ENCODE peak calls at places on chromosomes 5 and 9, in five cellular contexts. J, L, P, G and A are unnamed samples.

GRCh38 chr5:54985301-54986268 is at the start of gene ESM1:
- DNase-seq in P (peak; percentile 83), G (no peak), J (peak; percentile 66), L (no peak), A (no peak)

GRCh38 chr5:66440202-66440680 is 156.0 kb upstream of the MAST4 start:
- DNase-seq in L (no peak), P (peak; percentile 93), J (peak; percentile 37), G (peak; percentile 34), A (no peak)

GRCh38 chr5:94184870-94185269 is 433.5 kb downstream of the KIAA0825 start:
- DNase-seq in J (no peak), G (no peak), L (no peak), P (no peak), A (no peak)

GRCh38 chr5:95069948-95070347 is 214.9 kb downstream of the MCTP1 start:
- DNase-seq in J (no peak), P (no peak), L (no peak), G (no peak), A (no peak)

GRCh38 chr9:129584136-129584535 is 36.8 kb downstream of the C9orf50 start:
- DNase-seq in L (no peak), J (peak; percentile 88), P (peak; percentile 85), G (peak; percentile 69), A (peak; percentile 90)

GRCh38 chr9:2317591-2317990 is 302.4 kb downstream of the SMARCA2 start:
- DNase-seq in P (peak; percentile 72), J (no peak), G (no peak), L (no peak), A (no peak)

GRCh38 chr5:55724276-55724675 is 12.2 kb upstream of the SLC38A9 start:
- DNase-seq in G (no peak), J (no peak), P (peak; percentile 11), L (no peak), A (no peak)

GRCh38 chr9:134700636-134701350 is 59.2 kb downstream of the COL5A1 start:
- DNase-seq in G (no peak), L (no peak), J (no peak), P (no peak), A (no peak)

GRCh38 chr9:104232781-104233341 is 138.8 kb downstream of the SMC2 start:
- DNase-seq in J (no peak), L (no peak), P (peak; percentile 44), G (no peak), A (no peak)

GRCh38 chr9:6973762-6974161 is 216.0 kb downstream of the KDM4C start:
- DNase-seq in L (no peak), J (peak; percentile 29), G (no peak), P (peak; percentile 36), A (peak; percentile 12)

GRCh38 chr9:121743441-121744001 is 92.1 kb downstream of the DAB2IP start:
- DNase-seq in L (peak; percentile 81), G (no peak), J (peak; percentile 93), P (peak; percentile 93), A (no peak)

GRCh38 chr5:106957336-106957735 is 713.4 kb downstream of the EFNA5 start:
- DNase-seq in P (no peak), L (no peak), J (no peak), G (no peak), A (no peak)

GRCh38 chr9:82810902-82811301 is 252.0 kb downstream of the RASEF start:
- DNase-seq in L (no peak), P (peak; percentile 5), G (no peak), J (peak; percentile 83), A (no peak)

GRCh38 chr9:132235894-132236661 is 74.2 kb downstream of the NTNG2 start:
- DNase-seq in L (peak; percentile 78), P (peak; percentile 73), J (peak; percentile 61), G (peak; percentile 70), A (peak; percentile 94)

GRCh38 chr5:117701067-117701466 is 1126.4 kb upstream of the SEMA6A start:
- DNase-seq in L (no peak), P (no peak), J (peak; percentile 18), G (no peak), A (no peak)

GRCh38 chr9:116580853-116581252 is 106.3 kb upstream of the TRIM32 start:
- DNase-seq in L (no peak), P (no peak), J (no peak), G (no peak), A (no peak)

GRCh38 chr9:104941597-104941996 is 13.6 kb upstream of the ABCA1 start:
- DNase-seq in J (no peak), G (peak; percentile 23), L (no peak), P (no peak), A (peak; percentile 34)

GRCh38 chr9:7266911-7267555 is 509.3 kb downstream of the KDM4C start:
- DNase-seq in P (no peak), J (no peak), G (no peak), L (peak; percentile 32), A (no peak)

GRCh38 chr5:131595088-131596033 is 39.7 kb downstream of the RAPGEF6 start:
- DNase-seq in J (peak; percentile 21), L (no peak), P (no peak), G (peak; percentile 8), A (no peak)

GRCh38 chr9:124343533-124344290 is 71.5 kb downstream of the PSMB7 start:
- DNase-seq in P (no peak), G (no peak), J (no peak), L (no peak), A (no peak)

GRCh38 chr5:67255881-67256280 is 59.3 kb upstream of the CD180 start:
- DNase-seq in J (no peak), G (no peak), P (peak; percentile 21), L (no peak), A (no peak)

GRCh38 chr9:73023025-73023541 is 70.2 kb upstream of the ALDH1A1 start:
- DNase-seq in G (peak; percentile 52), P (peak; percentile 82), J (peak; percentile 71), L (peak; percentile 43), A (peak; percentile 66)

GRCh38 chr5:40497573-40497972 is 182.1 kb upstream of the PTGER4 start:
- DNase-seq in G (no peak), L (no peak), J (no peak), P (peak; percentile 9), A (no peak)

GRCh38 chr5:2133080-2133479 is 250.4 kb upstream of the IRX4 start:
- DNase-seq in L (no peak), P (no peak), G (no peak), J (no peak), A (no peak)

GRCh38 chr9:11319477-11320060 is 706.8 kb upstream of the PTPRD start:
- DNase-seq in P (peak; percentile 0), G (peak; percentile 59), L (peak; percentile 39), J (peak; percentile 50), A (peak; percentile 53)

GRCh38 chr5:108079754-108080153 is 302.1 kb downstream of the FBXL17 start:
- DNase-seq in P (peak; percentile 29), J (no peak), L (no peak), G (no peak), A (no peak)

GRCh38 chr9:102950341-102950740 is 44.8 kb upstream of the CYLC2 start:
- DNase-seq in G (no peak), P (no peak), J (no peak), L (no peak), A (no peak)

GRCh38 chr9:4197548-4197947 is 102.3 kb downstream of the GLIS3 start:
- DNase-seq in P (peak; percentile 19), L (no peak), G (peak; percentile 25), J (no peak), A (peak; percentile 74)

GRCh38 chr5:139985290-139985689 is 57.8 kb downstream of the NRG2 start:
- DNase-seq in G (no peak), J (no peak), P (no peak), L (no peak), A (no peak)

GRCh38 chr5:36495638-36496010 is 110.8 kb upstream of the SLC1A3 start:
- DNase-seq in L (no peak), G (no peak), J (no peak), P (no peak), A (no peak)

GRCh38 chr9:35538361-35539234 is 48.7 kb downstream of the RUSC2 start:
- DNase-seq in G (no peak), L (peak; percentile 57), P (peak; percentile 90), J (peak; percentile 90), A (no peak)

GRCh38 chr9:38371495-38371894 is 21.0 kb upstream of the ALDH1B1 start:
- DNase-seq in G (peak; percentile 62), J (no peak), P (peak; percentile 42), L (no peak), A (peak; percentile 69)

GRCh38 chr9:121700165-121700830 is 48.9 kb downstream of the DAB2IP start:
- DNase-seq in G (peak; percentile 21), J (peak; percentile 37), L (peak; percentile 12), P (peak; percentile 71), A (no peak)

GRCh38 chr5:53035868-53036381 is 46.8 kb downstream of the ITGA2 start:
- DNase-seq in J (peak; percentile 39), P (peak; percentile 65), G (no peak), L (no peak), A (peak; percentile 64)

GRCh38 chr9:98992885-98993569 is 49.3 kb downstream of the COL15A1 start:
- DNase-seq in P (no peak), L (no peak), G (no peak), J (no peak), A (no peak)

GRCh38 chr5:176810084-176810597 is at the start of gene UNC5A:
- DNase-seq in P (no peak), J (peak; percentile 39), L (peak; percentile 88), G (no peak), A (no peak)
- H3K27ac ChIP-seq in P (no peak within 1 kb of the TSS), J (no peak within 1 kb of the TSS), L (no peak within 1 kb of the TSS), G (no peak within 1 kb of the TSS), A (no peak within 1 kb of the TSS)

GRCh38 chr5:126641387-126641786 is 40.6 kb downstream of the PHAX start:
- DNase-seq in L (no peak), G (no peak), J (no peak), P (no peak), A (no peak)
- H2AFZ ChIP-seq in L (no peak overlapping the region), G (no peak overlapping the region), J (no peak overlapping the region), P (no peak overlapping the region), A (no peak overlapping the region)

DNA sequence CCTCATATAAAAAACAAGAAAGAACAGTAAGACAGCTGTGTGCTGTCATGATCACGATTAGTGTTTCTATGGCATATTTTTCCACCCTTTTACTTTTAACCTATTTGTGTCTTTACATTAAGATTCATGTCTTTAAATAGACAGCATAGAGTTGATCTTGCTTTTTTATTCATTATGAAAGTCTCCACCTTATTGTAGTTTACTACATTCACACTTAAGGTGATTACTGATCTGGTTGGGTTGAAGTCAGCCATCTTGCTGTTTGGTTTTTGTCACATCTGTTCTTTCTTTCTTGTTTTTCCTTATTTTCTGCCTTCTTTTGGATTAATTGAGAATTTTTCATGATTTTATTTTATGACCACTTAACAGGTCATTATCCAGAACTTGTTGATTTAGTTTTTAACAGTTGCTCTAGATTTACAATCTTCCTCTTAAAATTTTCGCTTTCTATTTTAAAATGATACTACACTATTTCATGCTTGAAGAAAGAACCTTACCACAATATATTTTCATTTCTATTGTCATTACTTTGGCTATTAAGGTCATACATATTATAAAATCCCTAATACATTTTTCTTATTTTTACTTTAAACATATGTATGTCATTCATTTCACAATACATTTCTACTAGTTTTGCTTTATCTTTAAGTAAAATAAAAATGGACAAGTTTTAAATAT is 292.5 kb downstream of the SH3GL2 start:
- DNase-seq in P (no peak), J (no peak), L (no peak), G (no peak), A (no peak)
- H3K27ac ChIP-seq in P (no peak overlapping the region), J (no peak overlapping the region), L (no peak overlapping the region), G (no peak overlapping the region), A (no peak overlapping the region)

GRCh38 chr9:13860926-13861325 is 453.0 kb downstream of the NFIB start:
- DNase-seq in J (no peak), P (no peak), G (no peak), L (no peak), A (no peak)
- H2AFZ ChIP-seq in J (no peak overlapping the region), P (no peak overlapping the region), G (no peak overlapping the region), L (peak overlapping the region; percentile 50), A (no peak overlapping the region)

GRCh38 chr5:644509-644908 is 32.4 kb downstream of the CEP72 start:
- DNase-seq in J (no peak), P (no peak), L (no peak), G (no peak), A (no peak)
- H3K27ac ChIP-seq in J (no peak overlapping the region), P (no peak overlapping the region), L (no peak overlapping the region), G (peak overlapping the region; percentile 47), A (peak overlapping the region; percentile 96)